ENCODE peak calls at places on chromosomes 11 and 22, in seven cellular contexts. R is SK-N-SH, M is stomach, Z is endothelial cell of umbilical vein, L is HCT116, H is K562, S is spleen. E is an unnamed sample.

GRCh38 chr11:108097179-108097578 is 24.2 kb upstream of the ACAT1 start:
- DNase-seq in R (no peak), M (no peak), Z (no peak), L (no peak), H (no peak), S (no peak), E (no peak)

GRCh38 chr11:78195917-78196545 is 7.3 kb downstream of the USP35 start:
- DNase-seq in R (no peak), M (no peak), Z (no peak), L (no peak), H (no peak), S (peak; percentile 70), E (no peak)

GRCh38 chr22:21044931-21045584 is 688 bp upstream of the LRRC74B start:
- DNase-seq in R (peak; percentile 64), M (no peak), Z (no peak), L (no peak), H (peak; percentile 75), S (peak; percentile 79), E (no peak)

GRCh38 chr11:122036022-122036421 is 80.0 kb downstream of the BLID start:
- DNase-seq in R (no peak), M (no peak), Z (no peak), L (no peak), H (no peak), S (no peak), E (no peak)

GRCh38 chr22:33440756-33441155 is 382.6 kb upstream of the SYN3 start:
- DNase-seq in R (no peak), M (no peak), Z (no peak), L (no peak), H (no peak), S (no peak), E (no peak)

GRCh38 chr22:40107756-40108437 is 69.8 kb upstream of the TNRC6B start:
- DNase-seq in R (no peak), M (peak; percentile 33), Z (no peak), L (no peak), H (no peak), S (no peak), E (no peak)

GRCh38 chr11:121446752-121447156 is 5.4 kb upstream of the SORL1 start:
- DNase-seq in R (peak; percentile 67), M (no peak), Z (peak; percentile 10), L (no peak), H (no peak), S (no peak), E (no peak)

GRCh38 chr22:20244250-20244648 is 23.9 kb downstream of the RTN4R start:
- DNase-seq in R (no peak), M (no peak), Z (no peak), L (no peak), H (no peak), S (no peak), E (no peak)

GRCh38 chr11:129681344-129682114 is 134.1 kb upstream of the TMEM45B start:
- DNase-seq in R (no peak), M (no peak), Z (no peak), L (no peak), H (no peak), S (no peak), E (no peak)

GRCh38 chr22:28938286-28938833 is 55.0 kb downstream of the ZNRF3 start:
- DNase-seq in R (no peak), M (no peak), Z (peak; percentile 60), L (no peak), H (no peak), S (no peak), E (no peak)

GRCh38 chr11:20059587-20060021 is 100.7 kb downstream of the DBX1 start:
- DNase-seq in R (no peak), M (no peak), Z (no peak), L (no peak), H (no peak), S (no peak), E (no peak)

GRCh38 chr11:64353101-64353738 is 5.7 kb upstream of the RPS6KA4 start:
- DNase-seq in R (no peak), M (no peak), Z (no peak), L (no peak), H (no peak), S (no peak), E (no peak)

GRCh38 chr11:3109921-3110706 is 52.9 kb upstream of the CARS1 start:
- DNase-seq in R (peak; percentile 76), M (peak; percentile 47), Z (peak; percentile 28), L (peak; percentile 37), H (peak; percentile 91), S (peak; percentile 82), E (peak; percentile 78)

GRCh38 chr11:61954106-61955030 is 4.2 kb downstream of the BEST1 start:
- DNase-seq in R (no peak), M (no peak), Z (no peak), L (no peak), H (peak; percentile 84), S (no peak), E (no peak)

GRCh38 chr11:47269829-47270305 is at the start of gene MADD:
- DNase-seq in R (peak; percentile 98), M (peak; percentile 89), Z (peak; percentile 83), L (peak; percentile 55), H (peak; percentile 96), S (peak; percentile 99), E (peak; percentile 94)

GRCh38 chr11:16785520-16786128 is 47.2 kb downstream of the C11orf58 start:
- DNase-seq in R (peak; percentile 84), M (peak; percentile 71), Z (peak; percentile 73), L (peak; percentile 54), H (peak; percentile 78), S (peak; percentile 76), E (peak; percentile 82)

GRCh38 chr22:19974233-19974861 is 32.7 kb upstream of the TXNRD2 start:
- DNase-seq in R (peak; percentile 91), M (peak; percentile 53), Z (peak; percentile 92), L (peak; percentile 41), H (peak; percentile 98), S (no peak), E (no peak)

GRCh38 chr11:94417386-94417987 is 16.3 kb upstream of the GPR83 start:
- DNase-seq in R (peak; percentile 26), M (no peak), Z (peak; percentile 32), L (peak; percentile 2), H (no peak), S (no peak), E (no peak)

GRCh38 chr11:128095459-128096096 is 491.8 kb downstream of the ETS1 start:
- DNase-seq in R (no peak), M (no peak), Z (peak; percentile 95), L (peak; percentile 2), H (no peak), S (no peak), E (no peak)

GRCh38 chr11:61378713-61379313 is 13.6 kb upstream of the TMEM216 start:
- DNase-seq in R (no peak), M (no peak), Z (no peak), L (no peak), H (no peak), S (no peak), E (peak; percentile 81)

GRCh38 chr22:20762233-20762796 is 11.6 kb upstream of the SERPIND1 start:
- DNase-seq in R (no peak), M (no peak), Z (no peak), L (no peak), H (no peak), S (no peak), E (no peak)

GRCh38 chr22:17920145-17920605 is 104.2 kb downstream of the MICAL3 start:
- DNase-seq in R (peak; percentile 79), M (peak; percentile 57), Z (peak; percentile 44), L (no peak), H (peak; percentile 87), S (peak; percentile 81), E (no peak)

GRCh38 chr11:98587884-98588283 is 432.9 kb upstream of the CNTN5 start:
- DNase-seq in R (no peak), M (no peak), Z (no peak), L (no peak), H (no peak), S (no peak), E (no peak)

GRCh38 chr11:101442171-101442570 is 141.6 kb downstream of the TRPC6 start:
- DNase-seq in R (no peak), M (no peak), Z (no peak), L (no peak), H (no peak), S (no peak), E (no peak)

GRCh38 chr11:121321614-121322243 is 29.2 kb downstream of the SC5D start:
- DNase-seq in R (no peak), M (no peak), Z (no peak), L (peak; percentile 12), H (no peak), S (no peak), E (no peak)

GRCh38 chr11:77884829-77885190 is 63.9 kb downstream of the AAMDC start:
- DNase-seq in R (no peak), M (no peak), Z (no peak), L (no peak), H (no peak), S (no peak), E (no peak)

GRCh38 chr11:74662487-74663103 is 68.6 kb downstream of the CHRDL2 start:
- DNase-seq in R (no peak), M (no peak), Z (no peak), L (no peak), H (no peak), S (no peak), E (no peak)

GRCh38 chr11:74663315-74663714 is 67.9 kb downstream of the CHRDL2 start:
- DNase-seq in R (no peak), M (no peak), Z (no peak), L (no peak), H (no peak), S (no peak), E (no peak)
- TF ChIP-seq POLR2AphosphoS5 in R (no peak), M (no peak), Z (no peak), L (no peak), H (no peak), S (no peak), E (no peak)

GRCh38 chr11:134712228-134713145 is 300.4 kb upstream of the B3GAT1 start:
- DNase-seq in R (no peak), M (no peak), Z (no peak), L (no peak), H (peak; percentile 48), S (peak; percentile 69), E (no peak)
- TF ChIP-seq CTCF in R (no peak), M (no peak), Z (no peak), L (no peak), H (no peak), S (no peak), E (no peak)

GRCh38 chr22:49954354-49954753 is 6.2 kb upstream of the PIM3 start:
- DNase-seq in R (no peak), M (peak; percentile 68), Z (no peak), L (no peak), H (no peak), S (peak; percentile 76), E (no peak)
- TF ChIP-seq POLR2AphosphoS5 in R (no peak), M (no peak), Z (no peak), L (no peak), H (no peak), S (no peak), E (no peak)

DNA sequence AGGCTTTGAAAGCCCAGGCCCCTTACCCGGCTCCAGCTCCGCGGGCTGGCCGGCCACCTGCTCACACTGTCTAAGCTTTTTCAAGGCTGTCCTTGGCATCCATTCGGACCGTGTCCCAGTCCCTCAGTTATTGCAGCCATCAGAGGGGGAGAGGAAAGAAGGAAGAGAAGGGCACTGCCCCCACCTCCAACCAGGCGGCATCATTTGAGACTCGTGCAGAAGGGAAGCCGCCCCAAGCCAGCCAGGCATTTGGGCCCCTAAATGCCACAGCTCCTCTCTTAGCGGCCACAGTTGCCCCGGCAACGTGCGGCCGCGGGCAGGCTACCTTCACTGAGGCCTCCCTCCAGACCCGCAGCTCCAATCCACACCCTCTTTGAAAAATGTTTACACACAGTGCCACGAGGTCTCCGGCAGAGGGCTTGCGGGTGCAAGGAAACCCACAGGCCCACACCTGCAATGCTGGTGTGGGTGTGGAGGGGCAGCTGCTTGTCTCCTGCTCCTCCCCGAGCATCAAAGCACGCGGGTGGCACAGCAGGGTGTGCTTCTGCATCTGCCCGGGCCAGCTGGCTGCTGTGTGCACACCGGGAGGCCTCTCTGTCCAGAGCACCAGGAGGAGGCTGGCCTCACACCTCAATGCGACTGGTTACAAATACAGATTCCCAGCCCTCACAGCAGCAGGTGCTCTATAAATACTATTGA is 124.4 kb downstream of the CTTN start:
- DNase-seq in R (peak; percentile 37), M (peak; percentile 31), Z (no peak), L (no peak), H (no peak), S (peak; percentile 59), E (no peak)
- TF ChIP-seq CTCF in R (no peak), M (no peak), Z (no peak), L (no peak), H (peak; percentile 19), S (no peak), E (no peak)